ENCODE peak calls at places on chromosomes 11 and 22, in six cellular contexts. N is mesendoderm, C is IMR-90, M is neuronal stem cell, U is H9, W is H1. Q is an unnamed sample.

GRCh38 chr11:65932558-65932919 is 12.7 kb upstream of the TSGA10IP start:
- DNase-seq in N (peak), C (no peak), M (no peak), U (peak), W (peak), Q (no peak)

GRCh38 chr11:31870609-31871309 is 59.6 kb upstream of the PAX6 start:
- DNase-seq in N (peak), C (peak), M (peak), U (peak), W (peak), Q (peak)

GRCh38 chr22:24175160-24175808 is 6.0 kb upstream of the SUSD2 start:
- DNase-seq in N (peak), C (peak), M (peak), U (peak), W (peak), Q (peak)

GRCh38 chr22:39367040-39367439 is 17.2 kb downstream of the SYNGR1 start:
- DNase-seq in N (no peak), C (no peak), M (no peak), U (no peak), W (no peak), Q (no peak)

GRCh38 chr11:77149716-77150392 is 21.8 kb downstream of the MYO7A start:
- DNase-seq in N (no peak), C (no peak), M (no peak), U (no peak), W (no peak), Q (no peak)

GRCh38 chr11:45725121-45725520 is 59.7 kb upstream of the CHST1 start:
- DNase-seq in N (no peak), C (no peak), M (no peak), U (no peak), W (no peak), Q (no peak)

GRCh38 chr22:27132400-27132799 is 475.0 kb downstream of the MIAT start:
- DNase-seq in N (no peak), C (no peak), M (no peak), U (no peak), W (no peak), Q (no peak)

GRCh38 chr11:76588455-76589325 is 81.9 kb downstream of the LRRC32 start:
- DNase-seq in N (no peak), C (peak), M (no peak), U (no peak), W (no peak), Q (peak)

GRCh38 chr11:120181446-120181992 is 29.3 kb upstream of the OAF start:
- DNase-seq in N (no peak), C (no peak), M (no peak), U (no peak), W (no peak), Q (no peak)

GRCh38 chr11:74950374-74950969 is 1.4 kb downstream of the SPCS2 start:
- DNase-seq in N (no peak), C (no peak), M (no peak), U (no peak), W (no peak), Q (no peak)

GRCh38 chr11:77089004-77089545 is 13.6 kb upstream of the OMP start:
- DNase-seq in N (no peak), C (no peak), M (no peak), U (no peak), W (no peak), Q (no peak)

GRCh38 chr22:21000987-21001600 is 824 bp downstream of the THAP7 start:
- DNase-seq in N (no peak), C (no peak), M (no peak), U (no peak), W (no peak), Q (peak)

GRCh38 chr11:64744544-64745218 is 739 bp upstream of the RASGRP2 start:
- DNase-seq in N (no peak), C (no peak), M (no peak), U (no peak), W (peak), Q (no peak)

GRCh38 chr11:119793335-119793984 is 64.5 kb upstream of the NECTIN1 start:
- DNase-seq in N (no peak), C (no peak), M (no peak), U (no peak), W (no peak), Q (no peak)

GRCh38 chr11:15883349-15883961 is 472.9 kb downstream of the SOX6 start:
- DNase-seq in N (no peak), C (peak), M (no peak), U (no peak), W (no peak), Q (no peak)

DNA sequence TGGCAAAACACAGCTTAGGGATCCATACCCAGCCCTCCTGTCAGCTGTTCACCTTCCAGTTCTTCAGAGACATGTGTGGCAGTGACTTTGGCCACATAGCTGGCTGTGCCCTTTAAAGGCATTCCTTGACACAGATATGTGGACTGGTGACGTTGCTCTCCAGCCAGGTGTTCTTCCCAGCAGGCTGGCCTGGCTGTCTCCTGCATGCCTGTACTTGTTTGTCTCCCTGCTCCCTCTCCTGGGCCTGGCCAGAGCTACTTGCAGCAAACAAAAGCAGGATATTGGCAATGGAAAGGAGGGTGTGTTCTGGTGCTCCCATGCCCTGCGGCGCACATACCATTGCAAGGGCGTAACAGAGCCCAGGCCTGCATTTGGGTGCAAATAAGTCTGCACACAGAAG is 38.3 kb downstream of the PIK3IP1 start:
- DNase-seq in N (peak), C (no peak), M (no peak), U (peak), W (no peak), Q (no peak)
- H2AK5ac ChIP-seq in N (no peak), C (no peak), M (no peak), U (no peak), W (no peak), Q (no peak)

GRCh38 chr11:11946180-11946579 is 62.2 kb downstream of the DKK3 start:
- DNase-seq in N (no peak), C (peak), M (no peak), U (no peak), W (no peak), Q (no peak)

GRCh38 chr11:11940551-11940950 is 67.9 kb downstream of the DKK3 start:
- DNase-seq in N (no peak), C (no peak), M (no peak), U (no peak), W (no peak), Q (no peak)

GRCh38 chr11:11944444-11944843 is 64.0 kb downstream of the DKK3 start:
- DNase-seq in N (no peak), C (no peak), M (no peak), U (no peak), W (no peak), Q (no peak)

GRCh38 chr11:11946878-11947277 is 61.5 kb downstream of the DKK3 start:
- DNase-seq in N (no peak), C (no peak), M (no peak), U (no peak), W (no peak), Q (no peak)

GRCh38 chr11:11942668-11943067 is 65.8 kb downstream of the DKK3 start:
- DNase-seq in N (no peak), C (no peak), M (no peak), U (no peak), W (no peak), Q (no peak)
- H3K23ac ChIP-seq in N (no peak), C (no peak), M (no peak), U (no peak), W (no peak), Q (no peak)

GRCh38 chr11:69537855-69538640 is 56.6 kb downstream of the LINC01488 start:
- DNase-seq in N (no peak), C (no peak), M (no peak), U (no peak), W (no peak), Q (no peak)

GRCh38 chr11:69536406-69536805 is 54.9 kb downstream of the LINC01488 start:
- DNase-seq in N (no peak), C (no peak), M (no peak), U (no peak), W (no peak), Q (no peak)

GRCh38 chr11:69538840-69539239 is 57.4 kb downstream of the LINC01488 start:
- DNase-seq in N (no peak), C (no peak), M (no peak), U (no peak), W (no peak), Q (no peak)

GRCh38 chr11:69535928-69536327 is 54.5 kb downstream of the LINC01488 start:
- DNase-seq in N (no peak), C (no peak), M (no peak), U (no peak), W (no peak), Q (no peak)

DNA sequence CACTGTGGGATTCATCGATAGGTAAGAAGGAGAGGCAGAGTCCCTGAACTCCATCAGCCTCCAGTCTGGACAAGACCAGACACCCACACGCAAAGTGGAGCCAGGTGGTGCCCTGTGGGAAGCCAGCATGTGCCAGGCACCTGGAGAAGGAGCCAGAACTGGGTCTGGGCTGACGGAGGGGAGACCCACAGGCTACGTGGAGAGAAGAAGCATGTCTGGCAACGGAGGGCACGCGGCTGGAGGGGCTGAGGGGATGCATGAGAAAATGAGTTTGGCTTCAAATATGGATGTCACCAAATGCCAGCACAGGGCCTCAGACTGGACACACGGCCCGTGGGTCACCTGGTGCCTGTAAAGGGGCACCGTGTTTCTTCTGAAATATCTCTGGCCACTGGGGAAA is 55.7 kb downstream of the LINC01488 start:
- DNase-seq in N (no peak), C (no peak), M (no peak), U (no peak), W (no peak), Q (no peak)
- H2BK15ac ChIP-seq in N (no peak), C (no peak), M (peak), U (no peak), W (peak), Q (peak)

GRCh38 chr11:35247428-35247827 is 108.5 kb downstream of the CD44 start:
- DNase-seq in N (no peak), C (no peak), M (no peak), U (no peak), W (no peak), Q (no peak)
- H2AK5ac ChIP-seq in N (no peak), C (peak), M (no peak), U (no peak), W (no peak), Q (no peak)

GRCh38 chr22:48701296-48702030 is 1126.2 kb downstream of the BRD1 start:
- DNase-seq in N (no peak), C (no peak), M (no peak), U (no peak), W (no peak), Q (no peak)

GRCh38 chr22:48700566-48701295 is 1126.9 kb downstream of the BRD1 start:
- DNase-seq in N (no peak), C (no peak), M (no peak), U (no peak), W (no peak), Q (no peak)

GRCh38 chr22:48704335-48704734 is 1123.3 kb downstream of the BRD1 start:
- DNase-seq in N (no peak), C (no peak), M (no peak), U (no peak), W (no peak), Q (no peak)

GRCh38 chr22:48703265-48703941 is 1124.3 kb downstream of the BRD1 start:
- DNase-seq in N (no peak), C (no peak), M (no peak), U (no peak), W (no peak), Q (no peak)

GRCh38 chr22:48702573-48703264 is 1125.0 kb downstream of the BRD1 start:
- DNase-seq in N (no peak), C (no peak), M (no peak), U (no peak), W (no peak), Q (no peak)
- H3K23ac ChIP-seq in N (no peak), C (no peak), M (peak), U (peak), W (no peak), Q (no peak)

GRCh38 chr22:29945435-29945834 is 62.5 kb downstream of the MTMR3 start:
- DNase-seq in N (no peak), C (no peak), M (no peak), U (no peak), W (no peak), Q (no peak)

GRCh38 chr22:29949872-29950271 is 66.9 kb downstream of the MTMR3 start:
- DNase-seq in N (no peak), C (no peak), M (no peak), U (no peak), W (no peak), Q (no peak)

GRCh38 chr22:29944339-29944738 is 61.4 kb downstream of the MTMR3 start:
- DNase-seq in N (peak), C (peak), M (no peak), U (no peak), W (no peak), Q (no peak)

GRCh38 chr22:29947410-29948387 is 64.7 kb downstream of the MTMR3 start:
- DNase-seq in N (no peak), C (peak), M (no peak), U (no peak), W (no peak), Q (no peak)

GRCh38 chr22:29946220-29946619 is 63.2 kb downstream of the MTMR3 start:
- DNase-seq in N (no peak), C (no peak), M (no peak), U (no peak), W (no peak), Q (no peak)
- H2BK15ac ChIP-seq in N (no peak), C (no peak), M (no peak), U (no peak), W (no peak), Q (no peak)

GRCh38 chr11:128181090-128181485 is 406.3 kb downstream of the ETS1 start:
- DNase-seq in N (no peak), C (peak), M (no peak), U (no peak), W (no peak), Q (peak)
- H2AK5ac ChIP-seq in N (no peak), C (peak), M (no peak), U (no peak), W (no peak), Q (peak)

DNA sequence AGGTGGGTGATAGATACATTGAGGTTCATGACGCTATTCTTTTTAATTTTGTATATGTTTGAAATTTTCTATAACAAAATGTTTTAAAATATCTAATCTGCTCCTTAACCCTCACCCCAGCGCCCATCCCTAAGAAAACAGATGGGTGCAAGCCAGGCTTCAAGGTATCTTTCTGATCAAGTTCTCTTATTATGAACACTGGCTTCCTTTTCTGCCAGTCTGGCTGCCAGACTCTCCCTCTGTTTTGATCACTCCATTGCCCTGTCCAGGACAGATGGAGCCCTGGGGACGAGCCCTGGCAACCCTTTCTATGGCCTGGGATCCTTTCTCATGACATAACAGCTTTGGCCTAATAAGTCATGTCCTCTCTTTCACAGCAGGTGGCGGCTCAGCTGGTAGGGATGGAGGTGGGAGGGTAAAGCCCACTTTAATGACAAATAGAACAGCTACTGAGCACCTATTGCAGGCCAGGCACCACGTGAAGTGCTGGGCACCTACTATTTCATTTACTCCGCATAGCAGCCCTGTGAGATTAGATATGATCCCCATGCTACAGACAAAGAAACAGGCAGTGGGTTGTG is 38.4 kb downstream of the DRD2 start:
- DNase-seq in N (peak), C (no peak), M (no peak), U (no peak), W (no peak), Q (no peak)
- H3K23ac ChIP-seq in N (no peak), C (no peak), M (no peak), U (no peak), W (no peak), Q (no peak)